ENCODE peak calls at places on chromosomes 1 and 21, in eight cellular contexts. N is heart left ventricle, I is dorsolateral prefrontal cortex, U is IMR-90, M is H1, L is fibroblast of the aortic adventitia, V is fibroblast of villous mesenchyme, J is kidney epithelial cell. Q is an unnamed sample.

GRCh38 chr1:54499097-54500029 is 48.7 kb upstream of the ACOT11 start:
- DNase-seq in N (no peak), V (peak; percentile 50), M (peak; percentile 74), U (peak; percentile 36), L (peak; percentile 34), J (no peak), I (no peak), Q (peak; percentile 32)

GRCh38 chr1:18373882-18374493 is 106.7 kb upstream of the KLHDC7A start:
- DNase-seq in U (no peak), L (no peak), V (no peak), M (peak; percentile 96), J (no peak), N (no peak), I (no peak), Q (no peak)

GRCh38 chr1:109214695-109215623 is 1.2 kb downstream of the SARS1 start:
- DNase-seq in I (no peak), N (no peak), V (peak; percentile 96), M (no peak), J (peak; percentile 80), L (peak; percentile 97), U (peak; percentile 95), Q (peak; percentile 87)

GRCh38 chr1:156226116-156226538 is 13.3 kb downstream of the PMF1 start:
- DNase-seq in J (no peak), V (no peak), N (no peak), M (no peak), L (no peak), I (no peak), U (no peak), Q (no peak)

GRCh38 chr1:10835423-10836421 is 39.3 kb upstream of the CASZ1 start:
- DNase-seq in N (peak; percentile 32), L (peak; percentile 8), V (peak; percentile 13), M (peak; percentile 97), J (no peak), I (no peak), U (peak; percentile 36), Q (peak; percentile 5)

GRCh38 chr1:62884156-62884740 is 100.3 kb downstream of the ATG4C start:
- DNase-seq in I (no peak), M (no peak), J (no peak), N (no peak), U (no peak), V (no peak), L (no peak), Q (no peak)

GRCh38 chr1:172286629-172287076 is 133.8 kb upstream of the C1orf105 start:
- DNase-seq in U (peak; percentile 86), V (peak; percentile 97), I (no peak), M (no peak), L (peak; percentile 96), J (peak; percentile 68), N (no peak), Q (peak; percentile 89)

GRCh38 chr1:3483801-3484444 is 29.5 kb downstream of the ARHGEF16 start:
- DNase-seq in U (no peak), L (no peak), I (no peak), N (no peak), J (no peak), V (peak; percentile 20), M (peak; percentile 97), Q (peak; percentile 28)

GRCh38 chr1:234613128-234613875 is 3.3 kb upstream of the IRF2BP2 start:
- DNase-seq in U (peak; percentile 92), N (no peak), I (no peak), L (peak; percentile 96), J (no peak), V (peak; percentile 97), M (no peak), Q (peak; percentile 94)

GRCh38 chr1:153752561-153753195 is 22.5 kb upstream of the SLC27A3 start:
- DNase-seq in J (peak; percentile 79), M (no peak), U (peak; percentile 79), V (peak; percentile 93), N (no peak), L (peak; percentile 98), I (no peak), Q (peak; percentile 83)

GRCh38 chr21:46161180-46161799 is 5.9 kb upstream of the FTCD start:
- DNase-seq in M (peak; percentile 42), V (no peak), L (no peak), N (peak; percentile 17), U (no peak), J (no peak), I (peak; percentile 16), Q (no peak)

GRCh38 chr1:6274622-6275139 is 13.8 kb upstream of the GPR153 start:
- DNase-seq in N (no peak), I (no peak), M (no peak), U (no peak), L (no peak), V (no peak), J (no peak), Q (no peak)

GRCh38 chr1:16521288-16521583 is 7.2 kb upstream of the RNU1-1 start:
- DNase-seq in U (no peak), N (no peak), J (no peak), L (no peak), M (peak; percentile 52), V (no peak), I (no peak), Q (no peak)

GRCh38 chr1:198901280-198901679 is 262.4 kb downstream of the PTPRC start:
- DNase-seq in V (no peak), M (no peak), L (no peak), N (no peak), U (no peak), J (no peak), I (no peak), Q (no peak)

GRCh38 chr1:234602334-234603220 is 7.4 kb downstream of the IRF2BP2 start:
- DNase-seq in V (peak; percentile 94), M (no peak), U (peak; percentile 98), L (peak; percentile 95), N (peak; percentile 44), I (no peak), J (peak; percentile 94), Q (peak; percentile 97)

GRCh38 chr21:28771790-28772501 is 220.7 kb downstream of the LTN1 start:
- DNase-seq in L (peak; percentile 66), I (no peak), J (no peak), V (peak; percentile 97), M (no peak), U (peak; percentile 91), N (no peak), Q (peak; percentile 87)

DNA sequence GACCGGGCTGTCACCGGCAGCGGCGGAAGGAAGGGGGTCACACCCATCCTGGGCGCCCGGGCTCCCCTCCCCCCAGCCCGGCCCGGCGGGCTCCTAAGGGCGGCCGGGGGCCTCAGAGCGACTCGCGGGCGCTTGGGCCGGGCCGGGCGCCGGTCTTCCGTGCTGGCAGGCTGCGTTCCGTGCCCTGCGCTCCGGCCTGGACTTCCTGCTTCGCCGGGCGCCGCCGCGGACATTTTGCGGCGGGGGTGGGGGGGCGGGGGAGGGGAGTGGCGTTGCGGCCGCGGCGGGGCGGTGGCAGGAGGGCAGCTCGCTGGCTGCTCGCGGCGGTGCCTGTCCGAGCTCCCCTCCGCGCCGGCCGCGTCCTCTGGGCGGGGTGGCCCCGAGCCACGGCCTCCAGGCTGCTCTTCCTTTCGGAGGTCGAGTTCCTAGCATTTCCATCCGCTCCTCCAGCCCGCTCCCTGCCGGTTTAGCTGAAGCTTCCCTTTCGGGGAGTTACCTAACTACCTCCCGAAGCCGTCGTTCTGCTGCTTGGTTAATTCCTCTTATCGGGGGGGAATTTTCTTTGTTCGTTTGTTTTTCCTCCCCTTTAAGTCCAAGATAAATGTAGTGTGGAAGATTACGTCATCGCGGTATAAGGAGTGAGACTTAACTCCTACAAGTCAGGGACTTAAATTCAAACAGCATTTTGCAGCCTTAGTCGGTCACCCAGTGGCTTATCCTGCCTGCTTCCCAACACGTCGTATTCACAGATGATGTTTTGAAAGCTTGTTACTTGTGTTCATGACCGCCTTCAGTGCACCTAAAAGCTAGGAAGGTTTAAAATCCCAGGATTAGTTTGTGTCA is 730 bp downstream of the CDC42 start:
- DNase-seq in L (peak; percentile 83), V (peak; percentile 88), M (peak; percentile 65), U (peak; percentile 85), J (peak; percentile 51), I (no peak), N (peak; percentile 69), Q (peak; percentile 82)
- TF ChIP-seq CTCF in L (no peak), V (no peak), M (no peak), U (no peak), J (no peak), I (no peak), N (no peak), Q (no peak)

GRCh38 chr1:85093644-85094043 is 45.3 kb upstream of the MCOLN3 start:
- DNase-seq in L (no peak), J (no peak), V (no peak), U (no peak), I (no peak), M (no peak), N (no peak), Q (no peak)
- TF ChIP-seq CTCF in L (no peak), J (no peak), V (no peak), U (no peak), I (no peak), M (no peak), N (no peak), Q (no peak)

GRCh38 chr1:202160377-202160940 is at the start of gene PTPN7:
- DNase-seq in N (no peak), V (no peak), L (no peak), U (no peak), M (no peak), J (no peak), I (no peak), Q (no peak)
- TF ChIP-seq CTCF in N (no peak), V (no peak), L (no peak), U (no peak), M (peak; percentile 15), J (peak; percentile 39), I (no peak), Q (no peak)

DNA sequence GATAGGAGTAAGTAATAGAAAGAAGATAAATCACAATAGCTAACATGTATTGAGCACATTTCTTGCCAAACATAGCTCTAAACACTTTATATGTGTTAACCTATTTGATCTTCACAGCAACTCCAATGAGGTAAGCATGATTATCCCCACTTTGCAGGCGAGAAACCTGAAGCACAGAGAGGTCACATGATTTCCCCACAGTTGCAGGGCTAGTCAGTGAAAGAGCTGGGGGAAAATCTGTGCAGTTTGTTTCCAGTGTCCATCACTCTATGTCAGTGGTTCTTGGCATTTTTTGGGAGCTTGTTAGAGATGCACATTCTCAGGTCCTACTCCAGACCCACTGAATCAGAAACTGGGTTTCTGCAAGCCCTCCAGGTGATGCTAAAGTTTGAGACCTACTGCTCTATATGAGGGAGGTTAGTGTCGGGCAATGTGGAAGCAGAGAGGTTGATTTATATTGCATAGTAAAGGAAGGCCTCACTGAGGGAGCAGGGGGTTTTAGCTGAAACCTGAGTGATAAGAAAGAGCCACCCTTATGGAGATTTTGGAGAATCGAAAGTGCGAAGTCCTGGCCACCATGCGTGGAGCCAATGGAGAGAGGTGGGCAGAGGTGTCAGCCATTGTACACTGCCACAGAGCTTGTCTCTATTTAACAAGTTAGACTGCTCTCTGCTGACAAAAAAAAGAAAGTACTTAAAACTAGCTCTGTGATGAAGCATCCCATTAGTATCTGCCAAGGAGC is 20.9 kb downstream of the MCOLN3 start:
- DNase-seq in J (no peak), L (peak; percentile 41), N (no peak), U (peak; percentile 2), M (no peak), V (peak; percentile 27), I (no peak), Q (peak; percentile 66)
- TF ChIP-seq CTCF in J (no peak), L (no peak), N (no peak), U (peak; percentile 20), M (peak; percentile 17), V (peak; percentile 28), I (peak; percentile 10), Q (no peak)

GRCh38 chr1:13703558-13704485 is 3.8 kb downstream of the PRDM2 start:
- DNase-seq in N (no peak), U (no peak), M (no peak), L (no peak), I (no peak), J (no peak), V (no peak), Q (no peak)
- TF ChIP-seq CTCF in N (no peak), U (no peak), M (no peak), L (no peak), I (no peak), J (no peak), V (no peak), Q (peak; percentile 4)

GRCh38 chr1:239891621-239892358 is 199.9 kb upstream of the FMN2 start:
- DNase-seq in V (no peak), U (no peak), L (no peak), I (no peak), J (no peak), M (no peak), N (no peak), Q (no peak)
- TF ChIP-seq CTCF in V (no peak), U (no peak), L (no peak), I (no peak), J (no peak), M (no peak), N (no peak), Q (no peak)

Q was measured in cardiac fibroblast.